ENCODE peak calls at places on chromosomes 7 and 10, in eight cellular contexts. I is Kasumi-1, X is NCI-H1092, R is transverse colon, K is fibroblast of gingiva, J is brain pericyte, F is anterior cingulate cortex, M is astrocyte. L is an unnamed sample.

GRCh38 chr10:86410542-86411124 is 44.0 kb upstream of the GRID1 start:
- DNase-seq in R (no peak), F (no peak), J (no peak), K (no peak), I (no peak), X (no peak), M (peak), L (peak)

GRCh38 chr10:72277340-72277995 is 3.7 kb downstream of the DDIT4 start:
- DNase-seq in X (no peak), I (no peak), J (no peak), R (no peak), M (no peak), K (peak), F (no peak), L (no peak)

GRCh38 chr10:14673189-14673947 is 101.3 kb downstream of the FAM107B start:
- DNase-seq in J (no peak), K (no peak), I (peak), R (no peak), M (no peak), F (no peak), X (no peak), L (peak)

GRCh38 chr7:74572301-74573090 is 85.0 kb upstream of the GTF2I start:
- DNase-seq in R (peak), X (no peak), F (peak), M (no peak), I (no peak), J (no peak), K (no peak), L (no peak)

GRCh38 chr7:69820479-69821192 is 222.4 kb downstream of the AUTS2 start:
- DNase-seq in J (no peak), X (no peak), M (no peak), F (no peak), I (no peak), R (no peak), K (no peak), L (no peak)

GRCh38 chr7:4689668-4690067 is 7.6 kb downstream of the FOXK1 start:
- DNase-seq in F (no peak), R (no peak), I (no peak), J (no peak), M (no peak), X (no peak), K (no peak), L (no peak)

GRCh38 chr7:100895956-100896742 is 461 bp upstream of the ACHE start:
- DNase-seq in M (no peak), F (no peak), R (peak), I (no peak), X (no peak), J (no peak), K (no peak), L (no peak)

GRCh38 chr10:25016349-25017246 is at the start of gene THNSL1:
- DNase-seq in K (peak), F (peak), I (peak), X (peak), J (peak), R (peak), M (peak), L (peak)

GRCh38 chr7:71491331-71491730 is 359.4 kb downstream of the GALNT17 start:
- DNase-seq in J (no peak), K (no peak), M (no peak), R (no peak), F (no peak), X (no peak), I (no peak), L (no peak)

GRCh38 chr10:51706225-51706624 is 6.8 kb upstream of the CSTF2T start:
- DNase-seq in R (peak), J (no peak), M (peak), X (no peak), F (peak), I (no peak), K (peak), L (peak)

GRCh38 chr10:112471878-112472487 is 25.0 kb downstream of the VTI1A start:
- DNase-seq in R (no peak), J (no peak), I (peak), K (peak), F (no peak), X (no peak), M (peak), L (peak)

GRCh38 chr7:79820387-79820786 is 314.2 kb upstream of the GNAI1 start:
- DNase-seq in F (peak), K (peak), M (peak), X (peak), R (peak), I (no peak), J (peak), L (peak)

GRCh38 chr7:64463636-64464375 is 99.1 kb downstream of the ZNF680 start:
- DNase-seq in M (peak), K (peak), F (peak), X (no peak), J (no peak), I (no peak), R (peak), L (peak)

GRCh38 chr7:143345428-143345900 is 17.0 kb downstream of the FAM131B start:
- DNase-seq in J (no peak), M (peak), F (no peak), X (no peak), R (peak), I (no peak), K (peak), L (peak)

GRCh38 chr7:47453093-47454056 is 128.5 kb downstream of the TNS3 start:
- DNase-seq in J (no peak), R (peak), F (no peak), I (no peak), M (peak), X (peak), K (peak), L (peak)

GRCh38 chr7:46320956-46321355 is 399.9 kb upstream of the IGFBP3 start:
- DNase-seq in R (no peak), K (peak), J (peak), X (no peak), M (no peak), F (no peak), I (no peak), L (no peak)